ENCODE peak calls at places on chromosomes 2 and 18, in ten cellular contexts. U, E, W, C, N, H, R, A, L and G are unnamed samples. For H3K36me3, the result is how much of the 10 kb centered on the place peaks cover.

GRCh38 chr2:71511776-71512175 is 58.4 kb downstream of the DYSF start:
- DNase-seq in H (no peak), U (no peak), L (no peak), N (no peak), W (no peak), R (no peak), C (no peak), A (no peak), E (no peak), G (no peak)

GRCh38 chr2:204108301-204108700 is 171.7 kb downstream of the ICOS start:
- DNase-seq in L (no peak), C (peak), N (no peak), A (no peak), U (peak), E (peak), H (no peak), R (no peak), W (no peak), G (no peak)

GRCh38 chr2:9178905-9179571 is 27.6 kb upstream of the ASAP2 start:
- DNase-seq in H (no peak), R (peak), E (no peak), W (peak), A (peak), L (no peak), N (peak), C (no peak), U (no peak), G (no peak)

GRCh38 chr2:224155371-224155770 is 116.3 kb upstream of the SERPINE2 start:
- DNase-seq in R (peak), W (no peak), U (no peak), C (no peak), A (no peak), N (no peak), H (no peak), E (no peak), L (no peak), G (no peak)

GRCh38 chr2:45984896-45985488 is 312.2 kb upstream of the EPAS1 start:
- DNase-seq in E (no peak), U (no peak), N (no peak), H (no peak), C (no peak), W (no peak), A (peak), L (no peak), R (no peak), G (peak)

GRCh38 chr2:197993830-197994229 is 189.4 kb downstream of the PLCL1 start:
- DNase-seq in H (no peak), W (no peak), N (no peak), C (no peak), L (no peak), E (no peak), U (no peak), A (no peak), R (no peak), G (no peak)

GRCh38 chr18:62420513-62421209 is 95.6 kb downstream of the TNFRSF11A start:
- DNase-seq in R (peak), E (no peak), A (no peak), U (no peak), W (peak), H (peak), C (peak), L (no peak), N (peak), G (no peak)

GRCh38 chr18:2410688-2411087 is 160.6 kb downstream of the METTL4 start:
- DNase-seq in A (no peak), C (no peak), L (no peak), U (no peak), R (no peak), H (no peak), W (no peak), E (no peak), N (no peak), G (no peak)

GRCh38 chr2:33022989-33023731 is 76.4 kb downstream of the LTBP1 start:
- DNase-seq in U (no peak), E (no peak), W (no peak), H (no peak), A (no peak), L (no peak), C (peak), N (no peak), R (no peak), G (no peak)

GRCh38 chr2:150486539-150487484 is 655 bp downstream of the RND3 start:
- DNase-seq in C (no peak), H (peak), W (no peak), R (peak), E (peak), N (peak), A (peak), U (peak), L (no peak), G (no peak)

GRCh38 chr2:150485871-150486538 is 1.5 kb downstream of the RND3 start:
- DNase-seq in U (peak), C (no peak), R (peak), W (no peak), H (peak), E (peak), N (peak), A (peak), L (peak), G (no peak)

GRCh38 chr2:150490466-150490865 is 3.0 kb upstream of the RND3 start:
- DNase-seq in N (no peak), L (no peak), C (no peak), E (no peak), H (no peak), U (no peak), R (no peak), W (no peak), A (no peak), G (no peak)

GRCh38 chr2:150485114-150485870 is 2.2 kb downstream of the RND3 start:
- DNase-seq in H (peak), C (no peak), R (peak), N (peak), W (no peak), L (peak), A (peak), U (peak), E (peak), G (no peak)

GRCh38 chr2:150487537-150488429 is at the start of gene RND3:
- DNase-seq in W (no peak), C (peak), H (peak), N (peak), A (peak), L (peak), R (peak), U (peak), E (peak), G (peak)
- TF ChIP-seq POLR2AphosphoS5 in W (no peak), C (no peak), H (peak), N (peak), A (peak), L (peak), R (peak), U (peak), E (peak), G (peak)

GRCh38 chr2:85541262-85541661 is 2.3 kb downstream of the MAT2A start:
- DNase-seq in L (no peak), U (no peak), W (no peak), E (no peak), N (no peak), C (no peak), A (no peak), H (no peak), R (no peak), G (no peak)
- TF ChIP-seq CTCF in L (no peak), U (no peak), W (no peak), E (no peak), N (no peak), C (no peak), A (no peak), H (no peak), R (no peak), G (no peak)

DNA sequence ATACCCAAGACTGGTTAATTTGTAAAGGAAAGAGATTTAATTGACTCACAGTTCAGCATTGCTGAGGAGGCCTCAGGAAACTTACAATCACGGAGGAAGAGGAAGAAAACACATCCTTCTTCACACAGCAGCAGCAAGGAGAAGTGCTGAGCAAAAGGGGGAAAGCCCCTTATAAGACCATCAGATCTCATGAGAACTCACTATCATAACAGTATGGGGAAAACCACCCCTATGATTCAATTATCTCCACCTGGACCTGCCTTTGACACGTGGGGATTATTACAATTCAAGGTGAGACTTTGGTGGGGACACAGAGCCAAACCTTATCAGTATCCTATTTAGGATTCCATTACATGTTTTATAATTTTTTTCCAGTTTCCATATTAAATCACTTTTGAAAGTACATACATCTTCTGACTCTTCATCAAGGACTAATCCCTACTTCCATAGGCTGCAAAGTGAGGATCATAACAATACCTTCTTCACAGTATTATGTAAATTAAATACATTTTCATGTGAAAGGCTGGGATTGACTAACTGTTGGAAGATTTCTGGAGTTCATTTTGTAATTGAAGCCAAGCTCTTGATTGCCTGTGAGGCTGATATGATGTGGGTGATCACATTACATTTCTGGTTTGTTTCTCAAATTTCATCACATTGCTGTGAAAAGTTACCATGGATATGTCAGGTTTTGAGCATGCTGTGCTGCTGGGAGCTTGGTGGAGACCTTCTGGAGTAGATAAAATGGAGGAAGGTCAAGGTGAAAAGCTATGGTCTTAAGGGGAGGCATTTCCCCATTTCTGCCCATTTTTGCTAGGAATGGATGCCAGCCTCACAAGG is 31.7 kb upstream of the CERS6 start:
- DNase-seq in U (no peak), R (no peak), N (no peak), E (no peak), A (no peak), L (no peak), C (no peak), W (no peak), H (no peak), G (no peak)
- H3K36me3 ChIP-seq in U (under half), R (under half), N (under half), E (under half), A (under half), L (under half), C (under half), W (under half), H (under half), G (under half)

GRCh38 chr2:191637182-191638078 is 40.5 kb upstream of the NABP1 start:
- DNase-seq in L (no peak), C (peak), W (no peak), E (no peak), N (no peak), A (no peak), U (no peak), H (no peak), R (no peak), G (no peak)
- TF ChIP-seq POLR2AphosphoS5 in L (no peak), C (no peak), W (no peak), E (no peak), N (peak), A (no peak), U (no peak), H (peak), R (no peak), G (no peak)

GRCh38 chr2:61536086-61536722 is 2.0 kb downstream of the XPO1 start:
- DNase-seq in E (peak), H (no peak), W (no peak), U (no peak), A (peak), L (no peak), N (no peak), C (no peak), R (no peak), G (no peak)
- TF ChIP-seq CTCF in E (no peak), H (no peak), W (no peak), U (no peak), A (no peak), L (no peak), N (no peak), C (no peak), R (no peak), G (no peak)

GRCh38 chr2:10588911-10589310 is 100.9 kb downstream of the NOL10 start:
- DNase-seq in L (no peak), U (no peak), W (no peak), C (no peak), N (no peak), A (no peak), R (no peak), H (no peak), E (no peak), G (no peak)
- H3K36me3 ChIP-seq in L (under half), U (under half), W (under half), C (half or more), N (half or more), A (under half), R (under half), H (under half), E (half or more), G (half or more)

GRCh38 chr2:157691695-157692094 is 63.0 kb upstream of the ACVR1C start:
- DNase-seq in W (no peak), A (no peak), R (no peak), H (no peak), E (no peak), C (peak), N (no peak), U (no peak), L (no peak), G (no peak)

GRCh38 chr2:157691131-157691530 is 62.5 kb upstream of the ACVR1C start:
- DNase-seq in C (no peak), L (no peak), N (no peak), W (no peak), E (no peak), U (no peak), R (no peak), A (no peak), H (no peak), G (no peak)

GRCh38 chr2:157698430-157698829 is 69.8 kb upstream of the ACVR1C start:
- DNase-seq in U (peak), E (no peak), A (no peak), R (no peak), L (no peak), W (no peak), N (no peak), H (no peak), C (no peak), G (no peak)

GRCh38 chr2:157696036-157696435 is 67.4 kb upstream of the ACVR1C start:
- DNase-seq in E (no peak), A (no peak), W (no peak), U (no peak), C (no peak), H (no peak), N (no peak), R (no peak), L (no peak), G (no peak)

DNA sequence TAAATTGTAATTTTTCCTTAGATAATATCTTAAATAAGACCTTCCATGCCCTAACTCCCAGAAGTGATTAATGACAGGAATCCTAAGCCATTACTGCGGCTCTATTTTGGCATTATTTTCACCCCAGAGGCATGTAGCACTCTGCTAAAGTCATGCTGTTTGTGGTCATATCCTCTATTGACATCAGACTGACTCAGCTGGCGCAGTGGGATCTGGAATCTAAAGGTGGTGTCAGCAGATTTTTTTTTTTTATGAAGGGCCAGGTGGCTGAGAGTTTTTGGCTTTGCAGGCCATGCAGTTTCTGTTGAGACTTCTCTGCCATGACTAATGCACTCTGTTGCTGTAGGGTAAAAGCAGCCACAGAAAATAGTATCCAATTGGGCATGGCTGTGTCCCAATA is 64.1 kb upstream of the ACVR1C start:
- DNase-seq in H (no peak), R (no peak), A (no peak), C (no peak), U (no peak), E (no peak), W (no peak), N (no peak), L (no peak), G (no peak)
- TF ChIP-seq POLR2AphosphoS5 in H (no peak), R (no peak), A (no peak), C (no peak), U (no peak), E (no peak), W (no peak), N (no peak), L (no peak), G (no peak)

GRCh38 chr2:236214331-236214995 is 46.3 kb upstream of the GBX2 start:
- DNase-seq in H (no peak), U (no peak), W (no peak), R (no peak), C (no peak), N (no peak), E (no peak), L (no peak), A (no peak), G (peak)

GRCh38 chr2:236217926-236218325 is 46.3 kb downstream of the ASB18 start:
- DNase-seq in C (no peak), W (no peak), L (no peak), U (no peak), R (no peak), H (no peak), A (no peak), N (no peak), E (peak), G (peak)

GRCh38 chr2:236216711-236217110 is 47.5 kb downstream of the ASB18 start:
- DNase-seq in U (no peak), E (no peak), W (no peak), A (no peak), H (no peak), R (no peak), N (no peak), L (no peak), C (no peak), G (peak)

GRCh38 chr2:236215761-236216333 is 47.7 kb upstream of the GBX2 start:
- DNase-seq in N (no peak), E (no peak), A (no peak), U (no peak), L (no peak), R (no peak), H (no peak), C (no peak), W (no peak), G (peak)

GRCh38 chr2:236215196-236215595 is 47.0 kb upstream of the GBX2 start:
- DNase-seq in C (no peak), L (no peak), E (no peak), U (no peak), W (no peak), R (no peak), A (no peak), N (no peak), H (no peak), G (peak)
- TF ChIP-seq CTCF in C (no peak), L (no peak), E (no peak), U (no peak), W (no peak), R (no peak), A (no peak), N (no peak), H (no peak), G (no peak)

GRCh38 chr2:26670171-26670570 is 22.4 kb upstream of the KCNK3 start:
- DNase-seq in E (no peak), R (no peak), C (no peak), L (peak), A (peak), H (no peak), N (no peak), U (no peak), W (no peak), G (no peak)
- H3K36me3 ChIP-seq in E (under half), R (under half), C (under half), L (under half), A (under half), H (under half), N (under half), U (under half), W (under half), G (under half)